ENCODE peak calls at places on chromosomes 4 and X, in ten cellular contexts. J is transverse colon, U is body of pancreas, B is gastrocnemius medialis, D is GM12878, H is Peyer's patch, K is stomach, L is spleen, F is tibial nerve, N is breast epithelium. M is an unnamed sample.

GRCh38 chrX:86121916-86122315 is 26.3 kb upstream of the DACH2 start:
- DNase-seq in J (no peak), U (no peak), B (no peak), D (no peak), H (no peak), K (no peak), L (no peak), F (no peak), N (no peak), M (no peak)

GRCh38 chrX:43349363-43349762 is 306.7 kb upstream of the MAOA start:
- DNase-seq in J (peak; percentile 41), U (peak; percentile 44), B (peak; percentile 8), D (peak; percentile 1), H (no peak), K (peak; percentile 51), L (peak; percentile 22), F (no peak), N (no peak), M (no peak)

GRCh38 chr4:3699261-3699660 is 66.9 kb upstream of the ADRA2C start:
- DNase-seq in J (no peak), U (no peak), B (no peak), D (no peak), H (no peak), K (no peak), L (peak; percentile 24), F (no peak), N (no peak), M (no peak)

GRCh38 chr4:183504930-183505555 is at the start of gene ING2:
- DNase-seq in J (no peak), U (no peak), B (peak; percentile 24), D (no peak), H (peak; percentile 85), K (no peak), L (no peak), F (no peak), N (no peak), M (peak; percentile 49)

GRCh38 chrX:262391-262909 is 18.7 kb upstream of the PLCXD1 start:
- DNase-seq in J (no peak), U (peak; percentile 38), B (no peak), D (no peak), H (peak; percentile 6), K (peak; percentile 29), L (peak; percentile 59), F (no peak), N (no peak), M (no peak)

GRCh38 chr4:25401066-25401465 is 24.0 kb downstream of the ANAPC4 start:
- DNase-seq in J (no peak), U (no peak), B (no peak), D (no peak), H (no peak), K (no peak), L (no peak), F (no peak), N (no peak), M (no peak)

GRCh38 chr4:189187531-189188052 is 753.1 kb upstream of the FRG1 start:
- DNase-seq in J (no peak), U (no peak), B (no peak), D (no peak), H (no peak), K (no peak), L (no peak), F (no peak), N (no peak), M (no peak)

GRCh38 chr4:48129307-48130014 is 4.6 kb downstream of the TXK start:
- DNase-seq in J (peak; percentile 52), U (no peak), B (no peak), D (no peak), H (peak; percentile 17), K (no peak), L (peak; percentile 78), F (no peak), N (no peak), M (no peak)

GRCh38 chr4:128315756-128316520 is 28.3 kb upstream of the PGRMC2 start:
- DNase-seq in J (no peak), U (no peak), B (no peak), D (no peak), H (no peak), K (no peak), L (no peak), F (no peak), N (no peak), M (no peak)

GRCh38 chr4:121736735-121737351 is 28.1 kb downstream of the SMIM43 start:
- DNase-seq in J (no peak), U (peak; percentile 27), B (no peak), D (no peak), H (no peak), K (no peak), L (no peak), F (no peak), N (no peak), M (no peak)

GRCh38 chrX:109660756-109661155 is 35.8 kb upstream of the KCNE5 start:
- DNase-seq in J (no peak), U (no peak), B (no peak), D (no peak), H (no peak), K (no peak), L (no peak), F (no peak), N (no peak), M (no peak)

GRCh38 chrX:144790148-144790547 is 457.2 kb upstream of the SPANXN1 start:
- DNase-seq in J (no peak), U (no peak), B (no peak), D (no peak), H (no peak), K (no peak), L (no peak), F (no peak), N (no peak), M (no peak)

GRCh38 chr4:185717018-185717726 is 94.8 kb downstream of the SORBS2 start:
- DNase-seq in J (no peak), U (no peak), B (no peak), D (no peak), H (no peak), K (no peak), L (peak; percentile 80), F (no peak), N (no peak), M (no peak)

GRCh38 chr4:146029939-146030710 is 91.5 kb upstream of the ZNF827 start:
- DNase-seq in J (peak; percentile 72), U (peak; percentile 14), B (no peak), D (peak; percentile 48), H (peak; percentile 55), K (peak; percentile 35), L (no peak), F (no peak), N (no peak), M (no peak)

GRCh38 chr4:169612869-169613859 is 781 bp upstream of the NEK1 start:
- DNase-seq in J (peak; percentile 87), U (peak; percentile 71), B (peak; percentile 72), D (no peak), H (peak; percentile 71), K (peak; percentile 71), L (peak; percentile 79), F (peak; percentile 58), N (peak; percentile 65), M (no peak)

GRCh38 chr4:146545102-146545501 is 23.4 kb upstream of the SLC10A7 start:
- DNase-seq in J (no peak), U (no peak), B (no peak), D (no peak), H (no peak), K (no peak), L (no peak), F (no peak), N (no peak), M (no peak)

GRCh38 chrX:112662559-112663427 is 16.9 kb downstream of the LHFPL1 start:
- DNase-seq in J (no peak), U (no peak), B (no peak), D (no peak), H (no peak), K (no peak), L (no peak), F (no peak), N (no peak), M (no peak)

GRCh38 chrX:11422529-11422857 is 129.3 kb downstream of the AMELX start:
- DNase-seq in J (no peak), U (no peak), B (no peak), D (no peak), H (no peak), K (no peak), L (no peak), F (no peak), N (no peak), M (no peak)

GRCh38 chrX:15523088-15523487 is 22.5 kb downstream of the BMX start:
- DNase-seq in J (no peak), U (no peak), B (no peak), D (no peak), H (no peak), K (no peak), L (no peak), F (no peak), N (no peak), M (no peak)

GRCh38 chr4:184748251-184748652 is 14.4 kb upstream of the CENPU start:
- DNase-seq in J (peak; percentile 31), U (peak; percentile 31), B (peak; percentile 64), D (no peak), H (no peak), K (peak; percentile 73), L (no peak), F (no peak), N (no peak), M (no peak)

GRCh38 chrX:13092455-13092941 is 48.1 kb upstream of the FAM9C start:
- DNase-seq in J (peak; percentile 75), U (no peak), B (no peak), D (peak; percentile 95), H (peak; percentile 78), K (peak; percentile 48), L (peak; percentile 90), F (no peak), N (no peak), M (peak; percentile 9)
- TF ChIP-seq CTCF in J (peak; percentile 21), U (no peak), B (no peak), D (peak; percentile 73), H (no peak), K (no peak), L (peak; percentile 25), F (peak; percentile 8), N (no peak), M (no peak)

GRCh38 chr4:168200685-168201084 is 108.3 kb downstream of the ANXA10 start:
- DNase-seq in J (no peak), U (no peak), B (no peak), D (no peak), H (no peak), K (no peak), L (no peak), F (no peak), N (no peak), M (no peak)
- H3K4me1 ChIP-seq in J (no peaks in the 10 kb centered on the region), U (peaks cover 4% of the 10 kb centered on the region), B (no peaks in the 10 kb centered on the region), D (no peaks in the 10 kb centered on the region), H (no peaks in the 10 kb centered on the region), K (no peaks in the 10 kb centered on the region), L (no peaks in the 10 kb centered on the region), F (no peaks in the 10 kb centered on the region), N (no peaks in the 10 kb centered on the region), M (no peaks in the 10 kb centered on the region)

DNA sequence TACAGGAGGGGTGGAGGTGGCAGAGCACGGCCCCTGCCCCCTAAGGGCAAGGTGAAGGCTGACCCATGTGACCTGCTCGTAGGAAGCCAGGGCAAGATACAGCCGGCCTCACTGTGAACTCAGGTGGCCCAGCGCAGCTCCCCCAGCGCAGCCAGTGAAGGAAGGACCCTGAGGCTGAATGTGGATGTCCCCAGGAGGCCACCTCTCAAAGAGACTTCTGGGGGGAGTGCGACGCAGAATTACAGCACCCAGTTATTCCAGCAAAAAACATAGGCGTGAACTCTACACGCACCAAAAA is 52.6 kb downstream of the ZFYVE28 start:
- DNase-seq in J (no peak), U (no peak), B (no peak), D (no peak), H (no peak), K (no peak), L (no peak), F (no peak), N (peak; percentile 28), M (no peak)
- TF ChIP-seq POLR2A in J (no peak), U (no peak), B (no peak), D (no peak), H (no peak), K (no peak), L (no peak), F (no peak), N (no peak), M (no peak)

GRCh38 chr4:161256716-161257115 is 907.1 kb downstream of the FSTL5 start:
- DNase-seq in J (no peak), U (no peak), B (no peak), D (no peak), H (no peak), K (no peak), L (no peak), F (no peak), N (no peak), M (no peak)
- TF ChIP-seq CTCF in J (no peak), U (no peak), B (no peak), D (peak; percentile 74), H (no peak), K (no peak), L (no peak), F (no peak), N (no peak), M (no peak)

M was measured in esophagus squamous epithelium.